ENCODE peak calls at places on chromosome 4, in nine cellular contexts. J is brain microvascular endothelial cell; M is stimulated activated naive B cell treated with anti-CD40 and anti-IgM and Interleukin-4, amounts not matched to agents 10 μg/mL and 1 μg/mL and 100 μg/mL, for 72 hours; G is right cardiac atrium; R is left cardiac atrium; F is NT2/D1; I is amygdala; A is stromal cell of bone marrow; X is activated T-cell treated with anti-CD3 and anti-CD28 coated beads for 4 hours. S is an unnamed sample.

GRCh38 chr4:5751918-5752802 is 41.2 kb downstream of the EVC start:
- DNase-seq in J (peak; percentile 54), M (no peak), G (no peak), R (no peak), F (peak; percentile 82), I (no peak), A (no peak), X (no peak), S (no peak)

GRCh38 chr4:150584198-150584593 is 2.2 kb downstream of the MAB21L2 start:
- DNase-seq in J (no peak), M (no peak), G (no peak), R (no peak), F (no peak), I (no peak), A (no peak), X (no peak), S (no peak)

GRCh38 chr4:80806472-80806871 is 224.0 kb upstream of the BMP3 start:
- DNase-seq in J (no peak), M (no peak), G (no peak), R (no peak), F (no peak), I (no peak), A (no peak), X (no peak), S (no peak)

GRCh38 chr4:6277935-6278800 is 8.5 kb downstream of the WFS1 start:
- DNase-seq in J (no peak), M (no peak), G (no peak), R (no peak), F (no peak), I (no peak), A (no peak), X (no peak), S (no peak)

GRCh38 chr4:21680326-21680898 is 268.2 kb downstream of the KCNIP4 start:
- DNase-seq in J (no peak), M (no peak), G (no peak), R (no peak), F (no peak), I (no peak), A (no peak), X (no peak), S (no peak)

GRCh38 chr4:106627071-106627470 is 258.5 kb upstream of the GIMD1 start:
- DNase-seq in J (no peak), M (no peak), G (no peak), R (no peak), F (no peak), I (no peak), A (peak; percentile 41), X (no peak), S (no peak)

GRCh38 chr4:159009521-159009920 is 93.4 kb upstream of the RAPGEF2 start:
- DNase-seq in J (no peak), M (no peak), G (no peak), R (no peak), F (no peak), I (no peak), A (no peak), X (no peak), S (no peak)

GRCh38 chr4:130306566-130306965 is 1210.6 kb downstream of the C4orf33 start:
- DNase-seq in J (no peak), M (no peak), G (no peak), R (no peak), F (peak; percentile 9), I (no peak), A (no peak), X (no peak), S (no peak)

GRCh38 chr4:183424109-183424751 is 20.2 kb upstream of the CDKN2AIP start:
- DNase-seq in J (no peak), M (no peak), G (no peak), R (no peak), F (no peak), I (no peak), A (no peak), X (no peak), S (no peak)

GRCh38 chr4:5280845-5281244 is 229.6 kb downstream of the STK32B start:
- DNase-seq in J (no peak), M (peak; percentile 64), G (no peak), R (no peak), F (no peak), I (no peak), A (no peak), X (no peak), S (no peak)

GRCh38 chr4:173169428-173170209 is 1.0 kb downstream of the GALNT7 start:
- DNase-seq in J (no peak), M (peak; percentile 85), G (peak; percentile 88), R (peak; percentile 67), F (no peak), I (no peak), A (no peak), X (peak; percentile 37), S (peak; percentile 34)